ENCODE peak calls at places on chromosomes 6 and 20, in nine cellular contexts. C is gastrocnemius medialis; J is sigmoid colon; H is GM23248; U is ascending aorta; E is Panc1; R is HAP-1; P is CD8-positive, alpha-beta T cell; V is HepG2. M is an unnamed sample. For H3K36me3 and H3K4me1, the result is how much of the 10 kb centered on the place peaks cover.

GRCh38 chr20:4451487-4451886 is 270.2 kb upstream of the PRND start:
- DNase-seq in U (no peak), J (no peak), R (no peak), H (no peak), V (no peak), P (no peak), E (no peak), C (no peak), M (no peak)

GRCh38 chr20:24963672-24964517 is 14.8 kb downstream of the CST7 start:
- DNase-seq in J (peak), U (no peak), C (no peak), H (no peak), R (no peak), E (no peak), V (no peak), P (no peak), M (no peak)

GRCh38 chr6:89985744-89986493 is 91.7 kb downstream of the GJA10 start:
- DNase-seq in E (no peak), V (no peak), H (peak), R (no peak), J (no peak), P (no peak), C (peak), U (no peak), M (peak)

GRCh38 chr20:20525214-20525613 is 157.3 kb downstream of the INSM1 start:
- DNase-seq in R (no peak), P (no peak), E (no peak), J (no peak), V (no peak), U (no peak), H (no peak), C (no peak), M (no peak)

GRCh38 chr6:159806021-159806458 is 6.0 kb downstream of the PNLDC1 start:
- DNase-seq in J (no peak), V (peak), E (no peak), R (no peak), H (no peak), P (no peak), U (no peak), C (no peak), M (peak)

GRCh38 chr6:22470454-22471368 is 98.7 kb upstream of the HDGFL1 start:
- DNase-seq in V (no peak), E (peak), C (peak), J (no peak), U (no peak), P (no peak), R (peak), H (peak), M (peak)

GRCh38 chr6:103893082-103893481 is 966.6 kb downstream of the HACE1 start:
- DNase-seq in V (no peak), R (no peak), P (no peak), H (no peak), C (no peak), U (no peak), E (no peak), J (no peak), M (no peak)

GRCh38 chr20:62272200-62272599 is 30.6 kb upstream of the ADRM1 start:
- DNase-seq in C (no peak), P (no peak), E (no peak), U (no peak), R (no peak), J (no peak), V (no peak), H (no peak), M (no peak)

GRCh38 chr6:111276335-111276734 is 189.0 kb downstream of the SLC16A10 start:
- DNase-seq in R (no peak), J (no peak), C (no peak), U (no peak), V (peak), P (no peak), H (no peak), E (no peak), M (no peak)

GRCh38 chr6:139288496-139289040 is 3.2 kb downstream of the TXLNB start:
- DNase-seq in E (no peak), V (no peak), H (no peak), C (peak), R (no peak), U (no peak), J (no peak), P (no peak), M (no peak)

GRCh38 chr20:23013429-23013828 is 21.7 kb upstream of the SSTR4 start:
- DNase-seq in R (no peak), U (no peak), V (no peak), P (no peak), E (no peak), J (no peak), H (no peak), C (no peak), M (no peak)

GRCh38 chr6:85041376-85041775 is 277.0 kb upstream of the TBX18 start:
- DNase-seq in P (no peak), U (no peak), R (no peak), E (no peak), J (no peak), C (no peak), V (no peak), H (peak), M (no peak)

GRCh38 chr6:36780517-36781210 is 58.6 kb downstream of the CPNE5 start:
- DNase-seq in C (no peak), R (no peak), J (no peak), U (no peak), P (no peak), H (no peak), E (no peak), V (peak), M (no peak)

GRCh38 chr6:16769131-16769985 is 8.1 kb upstream of the ATXN1 start:
- DNase-seq in C (peak), R (peak), J (peak), P (peak), H (peak), E (no peak), V (peak), U (peak), M (no peak)

GRCh38 chr20:18165553-18165952 is 27.9 kb downstream of the KAT14 start:
- DNase-seq in P (no peak), C (no peak), J (no peak), R (no peak), H (peak), U (no peak), V (no peak), E (no peak), M (no peak)

GRCh38 chr6:106637051-106637717 is 7.8 kb downstream of the QRSL1 start:
- DNase-seq in C (no peak), V (no peak), E (no peak), R (no peak), H (no peak), U (no peak), J (no peak), P (no peak), M (no peak)

GRCh38 chr6:106637718-106638341 is 8.5 kb downstream of the QRSL1 start:
- DNase-seq in J (no peak), C (no peak), H (no peak), U (no peak), P (no peak), E (no peak), V (no peak), R (no peak), M (no peak)

GRCh38 chr6:106639812-106640211 is 10.4 kb downstream of the QRSL1 start:
- DNase-seq in E (no peak), J (no peak), V (no peak), H (no peak), R (no peak), C (no peak), U (no peak), P (no peak), M (no peak)

GRCh38 chr6:106643061-106643460 is 13.7 kb downstream of the QRSL1 start:
- DNase-seq in E (no peak), C (no peak), H (peak), J (no peak), U (no peak), V (no peak), P (no peak), R (no peak), M (no peak)

DNA sequence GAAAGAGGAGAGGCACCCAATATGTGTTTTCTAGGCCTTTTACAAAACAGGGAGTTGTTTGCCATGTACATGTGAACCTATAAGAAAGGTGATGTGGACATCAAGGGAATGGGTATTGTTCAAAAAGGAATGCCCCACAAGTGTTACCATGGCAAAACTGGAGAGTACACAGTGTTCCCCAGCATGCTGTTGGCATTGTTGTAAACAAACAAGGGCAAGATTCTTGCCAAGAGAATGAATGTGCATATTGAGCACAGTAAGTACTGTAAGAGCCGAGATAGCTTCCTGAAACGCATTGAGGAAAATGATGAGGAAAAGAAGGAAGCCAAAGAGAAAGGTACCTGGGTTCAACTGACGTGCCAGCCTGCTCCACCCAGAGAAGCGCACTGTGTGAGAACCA is 13.1 kb downstream of the QRSL1 start:
- DNase-seq in E (no peak), V (no peak), J (no peak), H (no peak), U (no peak), C (no peak), R (no peak), P (no peak), M (no peak)
- H3K36me3 ChIP-seq in E (under half), V (half or more), J (under half), H (under half), U (under half), C (under half), R (under half), P (under half), M (under half)

GRCh38 chr6:106520711-106521367 is 108.5 kb downstream of the RTN4IP1 start:
- DNase-seq in H (no peak), U (no peak), C (peak), V (no peak), P (peak), J (no peak), R (no peak), E (no peak), M (no peak)
- H3K4me1 ChIP-seq in H (under half), U (under half), C (under half), V (under half), P (under half), J (under half), R (under half), E (half or more), M (under half)

GRCh38 chr6:38676236-38676973 is 26.5 kb downstream of the GLO1 start:
- DNase-seq in U (no peak), E (no peak), J (no peak), P (no peak), R (no peak), H (no peak), V (no peak), C (no peak), M (no peak)

GRCh38 chr6:38676974-38677544 is 25.9 kb downstream of the GLO1 start:
- DNase-seq in E (no peak), C (no peak), V (no peak), H (no peak), R (no peak), J (no peak), U (no peak), P (no peak), M (no peak)

GRCh38 chr6:38678178-38678760 is 24.7 kb downstream of the GLO1 start:
- DNase-seq in H (no peak), P (no peak), R (no peak), V (no peak), J (no peak), U (no peak), E (no peak), C (no peak), M (no peak)

GRCh38 chr6:38681850-38682249 is 21.1 kb downstream of the GLO1 start:
- DNase-seq in H (no peak), C (no peak), V (no peak), J (no peak), U (no peak), P (no peak), E (no peak), R (no peak), M (no peak)

DNA sequence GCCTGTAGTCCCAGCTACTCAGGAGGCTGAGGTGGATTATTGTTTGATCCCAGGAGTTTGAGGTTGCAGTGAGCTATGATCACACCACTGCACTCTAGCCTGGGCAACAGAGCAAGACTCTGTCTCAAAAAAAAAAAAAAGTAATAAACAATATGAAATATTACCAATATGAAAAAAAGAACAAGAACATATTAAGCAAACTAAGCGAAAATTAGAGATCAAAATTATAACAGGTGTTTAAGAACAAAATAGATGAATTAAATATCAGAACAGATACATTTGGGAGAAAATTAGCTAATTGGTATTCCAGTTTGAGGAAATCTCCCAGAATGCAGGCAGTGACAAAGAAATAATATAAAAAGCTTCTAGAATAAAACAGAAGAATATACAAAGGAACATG is 23.3 kb downstream of the GLO1 start:
- DNase-seq in J (no peak), V (no peak), P (no peak), C (no peak), U (no peak), E (no peak), R (no peak), H (no peak), M (no peak)
- H3K36me3 ChIP-seq in J (under half), V (half or more), P (under half), C (under half), U (half or more), E (under half), R (half or more), H (under half), M (half or more)

GRCh38 chr20:37533154-37533715 is 5.6 kb upstream of the BLCAP start:
- DNase-seq in J (no peak), V (no peak), E (no peak), R (no peak), H (peak), U (no peak), C (no peak), P (peak), M (no peak)

GRCh38 chr20:37529968-37530600 is 2.4 kb upstream of the BLCAP start:
- DNase-seq in H (no peak), E (no peak), R (peak), J (no peak), P (peak), V (no peak), C (no peak), U (no peak), M (no peak)

GRCh38 chr20:37529214-37529967 is 1.7 kb upstream of the BLCAP start:
- DNase-seq in C (no peak), V (peak), R (peak), U (no peak), P (peak), H (no peak), E (no peak), J (no peak), M (no peak)

GRCh38 chr20:37530696-37531095 is 3.0 kb upstream of the BLCAP start:
- DNase-seq in V (peak), R (no peak), J (no peak), E (no peak), U (no peak), C (no peak), H (no peak), P (no peak), M (no peak)

GRCh38 chr20:37531856-37532255 is 4.2 kb upstream of the BLCAP start:
- DNase-seq in J (no peak), E (no peak), H (no peak), U (no peak), C (no peak), V (no peak), P (peak), R (no peak), M (no peak)
- H3K4me1 ChIP-seq in J (under half), E (under half), H (under half), U (under half), C (under half), V (half or more), P (under half), R (under half), M (under half)

GRCh38 chr6:41280658-41281057 is 5.8 kb downstream of the TREM1 start:
- DNase-seq in U (no peak), J (no peak), H (no peak), V (no peak), R (no peak), C (no peak), E (no peak), P (no peak), M (no peak)
- H3K36me3 ChIP-seq in U (under half), J (under half), H (under half), V (under half), R (under half), C (under half), E (under half), P (under half), M (under half)

GRCh38 chr20:50399003-50399916 is 110.9 kb upstream of the PTPN1 start:
- DNase-seq in V (peak), E (no peak), J (peak), C (peak), H (peak), P (no peak), U (peak), R (no peak), M (no peak)
- H3K4me1 ChIP-seq in V (half or more), E (under half), J (half or more), C (half or more), H (under half), P (under half), U (half or more), R (under half), M (under half)

DNA sequence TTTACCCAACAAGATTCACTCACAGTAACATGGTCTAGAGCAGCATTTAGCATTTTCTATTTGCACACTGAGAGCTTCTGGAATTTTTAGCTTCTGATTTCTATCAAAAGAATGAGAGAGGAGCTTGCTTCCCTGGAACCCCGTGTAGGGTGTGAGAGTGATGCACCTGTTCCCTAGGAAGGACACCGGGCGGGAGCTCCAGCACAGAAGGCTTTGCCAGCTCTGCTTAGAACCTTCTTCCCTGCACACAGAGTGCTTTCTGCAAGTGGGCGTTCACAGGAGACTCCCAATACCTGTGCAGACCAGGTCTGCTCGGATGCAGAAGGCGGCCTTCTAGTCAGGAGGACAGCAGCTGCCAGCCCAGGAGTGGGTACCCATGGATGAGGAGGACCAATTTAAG is 217.3 kb downstream of the TBXT start:
- DNase-seq in J (no peak), C (no peak), H (no peak), U (no peak), V (no peak), P (no peak), E (no peak), R (no peak), M (no peak)
- H3K36me3 ChIP-seq in J (under half), C (under half), H (under half), U (under half), V (under half), P (under half), E (under half), R (under half), M (under half)

DNA sequence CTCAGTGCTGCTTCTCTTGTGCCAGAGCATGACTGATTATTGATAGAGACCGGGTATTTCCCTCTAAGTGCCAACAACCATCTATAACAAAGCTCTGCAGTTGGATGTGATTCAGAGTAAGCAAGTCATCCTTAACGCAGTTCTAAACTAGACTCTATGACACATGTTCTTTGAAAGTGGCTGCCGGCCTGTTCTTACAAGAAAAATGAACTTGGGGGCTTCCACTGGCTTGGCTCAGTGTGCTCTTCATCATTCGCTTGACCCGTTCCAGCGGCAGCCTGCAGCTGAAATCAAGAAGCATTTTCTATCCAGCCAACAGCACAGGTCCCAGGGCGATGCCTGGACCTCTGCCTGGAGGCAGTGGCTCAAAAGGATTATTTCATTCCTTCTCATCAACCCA is 29.8 kb downstream of the GFOD1 start:
- DNase-seq in C (no peak), H (peak), E (no peak), J (peak), P (no peak), R (no peak), V (no peak), U (no peak), M (no peak)
- H3K4me1 ChIP-seq in C (under half), H (under half), E (under half), J (under half), P (under half), R (under half), V (under half), U (under half), M (under half)

M was measured in SJCRH30.